ENCODE peak calls at places on chromosomes 1 and 21, in eight cellular contexts. F is heart right ventricle, X is fibroblast of lung, I is colonic mucosa, P is mammary epithelial cell, M is heart left ventricle, K is PC-3, Y is astrocyte. L is an unnamed sample.

GRCh38 chr1:94790670-94791069 is 29.5 kb upstream of the SLC44A3 start:
- DNase-seq in X (no peak), K (no peak), Y (no peak), P (no peak), F (no peak), I (no peak), M (no peak), L (peak; percentile 17)

GRCh38 chr1:60025552-60025951 is 48.0 kb downstream of the C1orf87 start:
- DNase-seq in I (no peak), X (no peak), F (no peak), P (no peak), K (no peak), Y (no peak), M (no peak), L (no peak)

GRCh38 chr1:205792481-205792881 is 17.2 kb upstream of the RAB29 start:
- DNase-seq in X (no peak), P (no peak), I (no peak), K (no peak), F (no peak), M (no peak), Y (no peak), L (no peak)

GRCh38 chr1:52424238-52424637 is 19.8 kb downstream of the PRPF38A start:
- DNase-seq in X (no peak), P (no peak), I (no peak), K (no peak), F (no peak), Y (no peak), M (no peak), L (no peak)

GRCh38 chr1:227449051-227449450 is 114.3 kb upstream of the ZNF678 start:
- DNase-seq in K (peak; percentile 63), F (no peak), P (no peak), M (no peak), X (peak; percentile 27), Y (no peak), I (no peak), L (no peak)

GRCh38 chr1:109760581-109761226 is 3.0 kb downstream of the EPS8L3 start:
- DNase-seq in P (no peak), X (no peak), I (peak; percentile 14), F (no peak), M (no peak), K (no peak), Y (no peak), L (no peak)

GRCh38 chr1:11320153-11320936 is 47.3 kb downstream of the UBIAD1 start:
- DNase-seq in M (no peak), K (peak; percentile 40), P (no peak), X (no peak), F (no peak), I (peak; percentile 20), Y (no peak), L (no peak)

GRCh38 chr1:3440711-3441389 is 13.6 kb upstream of the ARHGEF16 start:
- DNase-seq in I (no peak), P (no peak), K (no peak), X (no peak), M (peak; percentile 11), F (no peak), Y (no peak), L (no peak)

GRCh38 chr1:151711044-151711800 is 5.4 kb downstream of the CELF3 start:
- DNase-seq in Y (no peak), K (no peak), F (no peak), P (no peak), M (no peak), I (no peak), X (no peak), L (no peak)

GRCh38 chr21:42737969-42738590 is 84.7 kb downstream of the PDE9A start:
- DNase-seq in X (peak; percentile 45), K (no peak), F (peak; percentile 67), M (peak; percentile 53), I (peak; percentile 84), P (no peak), Y (no peak), L (no peak)

GRCh38 chr1:23100074-23100748 is 68.4 kb downstream of the LUZP1 start:
- DNase-seq in X (peak; percentile 89), M (peak; percentile 35), P (peak; percentile 97), K (peak; percentile 81), F (no peak), I (no peak), Y (peak; percentile 96), L (no peak)

GRCh38 chr21:36729301-36729970 is 30.5 kb downstream of the SIM2 start:
- DNase-seq in I (no peak), X (no peak), P (no peak), F (no peak), K (no peak), M (no peak), Y (no peak), L (no peak)

GRCh38 chr1:78437393-78437792 is 53.4 kb upstream of the PTGFR start:
- DNase-seq in X (no peak), M (no peak), F (no peak), P (no peak), K (no peak), I (no peak), Y (peak; percentile 16), L (no peak)

GRCh38 chr1:116667577-116668105 is at the start of gene IGSF3:
- DNase-seq in K (peak; percentile 83), Y (no peak), M (peak; percentile 82), X (peak; percentile 20), I (peak; percentile 86), F (peak; percentile 65), P (peak; percentile 72), L (no peak)

GRCh38 chr1:50218344-50218743 is 109.6 kb downstream of the ELAVL4 start:
- DNase-seq in X (no peak), M (no peak), I (no peak), F (no peak), Y (no peak), K (no peak), P (no peak), L (peak; percentile 68)

GRCh38 chr1:84539972-84540371 is 33.6 kb upstream of the GNG5 start:
- DNase-seq in Y (peak; percentile 17), M (no peak), X (peak; percentile 30), P (no peak), F (no peak), I (no peak), K (peak; percentile 76), L (no peak)

GRCh38 chr21:32562426-32562825 is 22.9 kb downstream of the TCP10L start:
- DNase-seq in F (peak; percentile 64), M (peak; percentile 62), Y (peak; percentile 64), K (no peak), X (peak; percentile 91), I (no peak), P (no peak), L (peak; percentile 78)

GRCh38 chr1:98130406-98130805 is 209.6 kb upstream of the DPYD start:
- DNase-seq in F (no peak), P (no peak), M (no peak), I (no peak), X (no peak), Y (no peak), K (no peak), L (no peak)

GRCh38 chr1:2554621-2555387 is 1.4 kb upstream of the TNFRSF14 start:
- DNase-seq in F (peak; percentile 55), Y (no peak), K (peak; percentile 34), I (peak; percentile 70), X (no peak), M (no peak), P (no peak), L (no peak)

GRCh38 chr1:29485096-29485925 is 249.0 kb downstream of the PTPRU start:
- DNase-seq in I (no peak), F (no peak), M (no peak), P (no peak), X (no peak), K (no peak), Y (no peak), L (no peak)
- H3K4me1 ChIP-seq in I (no peaks in the 10 kb centered on the region), F (no peaks in the 10 kb centered on the region), M (no peaks in the 10 kb centered on the region), P (no peaks in the 10 kb centered on the region), X (no peaks in the 10 kb centered on the region), K (no peaks in the 10 kb centered on the region), Y (no peaks in the 10 kb centered on the region), L (no peaks in the 10 kb centered on the region)

GRCh38 chr1:54227836-54228435 is 28.0 kb downstream of the MRPL37 start:
- DNase-seq in I (no peak), Y (no peak), P (no peak), F (no peak), M (no peak), K (no peak), X (no peak), L (no peak)
- TF ChIP-seq CTCF in I (no peak), Y (no peak), P (no peak), F (no peak), M (no peak), K (no peak), X (no peak), L (no peak)

GRCh38 chr1:17004466-17005364 is 7.0 kb downstream of the ATP13A2 start:
- DNase-seq in Y (no peak), I (no peak), K (no peak), P (no peak), F (no peak), X (no peak), M (no peak), L (no peak)
- H3K4me1 ChIP-seq in Y (peaks cover 14% of the 10 kb centered on the region), I (peaks cover 1% of the 10 kb centered on the region), K (peaks cover 19% of the 10 kb centered on the region), P (peaks cover 10% of the 10 kb centered on the region), F (peaks cover 2% of the 10 kb centered on the region), X (no peaks in the 10 kb centered on the region), M (no peaks in the 10 kb centered on the region), L (peaks cover 4% of the 10 kb centered on the region)

GRCh38 chr1:12620931-12621330 is 2.9 kb upstream of the DHRS3 start:
- DNase-seq in X (no peak), F (no peak), I (no peak), P (no peak), M (no peak), Y (no peak), K (no peak), L (no peak)

GRCh38 chr1:12619396-12620141 is 1.6 kb upstream of the DHRS3 start:
- DNase-seq in F (peak; percentile 90), X (peak; percentile 90), Y (peak; percentile 69), P (peak; percentile 73), I (peak; percentile 91), K (peak; percentile 88), M (peak; percentile 89), L (peak; percentile 96)

GRCh38 chr1:12621346-12622320 is 3.6 kb upstream of the DHRS3 start:
- DNase-seq in I (no peak), F (peak; percentile 48), M (peak; percentile 56), X (peak; percentile 39), P (no peak), Y (peak; percentile 42), K (no peak), L (no peak)

GRCh38 chr1:12618661-12619395 is 818 bp upstream of the DHRS3 start:
- DNase-seq in X (peak; percentile 71), K (peak; percentile 87), I (peak; percentile 90), Y (peak; percentile 86), F (peak; percentile 83), P (peak; percentile 95), M (peak; percentile 89), L (peak; percentile 95)

DNA sequence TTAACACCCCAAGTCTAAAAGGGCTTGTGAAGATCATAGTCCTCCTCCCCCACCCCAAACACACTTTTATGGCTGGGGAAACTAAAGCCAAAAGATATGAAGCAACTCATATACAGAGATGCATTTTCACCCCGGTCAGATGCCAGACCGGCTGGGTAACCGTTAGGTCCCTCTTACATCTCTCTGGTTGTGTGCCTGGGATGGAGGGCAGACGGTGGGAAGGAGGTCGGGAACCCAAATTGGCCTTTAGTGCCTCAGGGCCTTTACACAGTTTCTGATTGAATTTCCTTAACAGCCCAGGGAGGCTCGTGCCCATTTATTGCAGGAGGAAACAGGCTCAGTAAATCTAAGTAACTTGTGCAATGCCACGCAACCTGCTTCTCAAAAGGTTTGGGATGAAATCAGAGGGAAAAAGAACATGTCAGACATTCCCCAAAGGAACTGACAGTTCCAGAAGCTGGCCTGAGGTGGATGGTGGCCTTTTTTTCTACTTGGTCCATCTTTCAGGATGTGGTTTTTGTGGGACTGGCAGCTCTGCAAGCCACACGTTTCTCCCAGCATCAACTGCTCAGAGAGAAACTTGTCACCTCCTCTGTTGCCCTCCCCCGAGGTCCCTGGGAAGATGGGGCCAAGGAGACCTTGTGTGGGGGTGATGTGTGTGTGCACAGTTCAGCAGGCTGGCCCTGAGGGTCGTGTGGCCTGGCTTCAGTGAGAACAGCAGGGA is 2.3 kb upstream of the DHRS3 start:
- DNase-seq in P (no peak), I (no peak), K (peak; percentile 52), M (no peak), Y (no peak), X (no peak), F (no peak), L (no peak)
- TF ChIP-seq CTCF in P (no peak), I (no peak), K (no peak), M (no peak), Y (no peak), X (no peak), F (no peak), L (peak; percentile 4)